ENCODE peak calls at places on chromosomes 2 and 18, in six cellular contexts. M is brain microvascular endothelial cell, I is foreskin fibroblast, E is testis, H is MCF 10A, P is LNCaP clone FGC. J is an unnamed sample.

GRCh38 chr2:234308814-234309195 is 188.1 kb downstream of the ARL4C start:
- DNase-seq in E (no peak), I (no peak), H (no peak), P (no peak), M (peak), J (peak)

GRCh38 chr2:27086722-27087446 is at the start of gene KHK:
- DNase-seq in E (no peak), P (no peak), H (peak), M (no peak), I (no peak), J (peak)

GRCh38 chr18:23207191-23207955 is 72.1 kb downstream of the CABLES1 start:
- DNase-seq in I (no peak), E (no peak), M (peak), P (no peak), H (peak), J (peak)

GRCh38 chr2:2644040-2644439 is 313.0 kb upstream of the MYT1L start:
- DNase-seq in P (no peak), E (no peak), I (no peak), M (no peak), H (no peak), J (no peak)

GRCh38 chr18:75160315-75160714 is 48.6 kb downstream of the PTGR3 start:
- DNase-seq in M (no peak), E (no peak), P (no peak), H (no peak), I (no peak), J (no peak)

GRCh38 chr2:143802871-143803650 is 673.8 kb downstream of the ARHGAP15 start:
- DNase-seq in M (no peak), H (no peak), I (no peak), P (no peak), E (no peak), J (no peak)

GRCh38 chr2:9778012-9778411 is 65.3 kb upstream of the TAF1B start:
- DNase-seq in P (no peak), M (no peak), I (no peak), E (peak), H (peak), J (no peak)

GRCh38 chr2:168307379-168307778 is 60.0 kb upstream of the STK39 start:
- DNase-seq in H (no peak), I (no peak), P (no peak), E (no peak), M (no peak), J (no peak)

GRCh38 chr2:234725528-234726264 is 226.1 kb upstream of the SH3BP4 start:
- DNase-seq in I (peak), P (no peak), M (peak), H (no peak), E (no peak), J (no peak)

GRCh38 chr2:64018715-64019082 is 529 bp downstream of the VPS54 start:
- DNase-seq in P (no peak), M (peak), E (peak), I (peak), H (no peak), J (peak)

GRCh38 chr2:61961231-61961901 is 55.9 kb downstream of the COMMD1 start:
- DNase-seq in M (no peak), I (no peak), E (no peak), P (no peak), H (peak), J (no peak)

GRCh38 chr18:12373771-12374116 is 3.3 kb downstream of the AFG3L2 start:
- DNase-seq in P (no peak), H (no peak), I (no peak), E (no peak), M (no peak), J (no peak)

GRCh38 chr2:130874512-130874911 is 37.8 kb downstream of the ARHGEF4 start:
- DNase-seq in M (no peak), E (no peak), H (no peak), I (no peak), P (no peak), J (no peak)

GRCh38 chr2:195563857-195564512 is 93.0 kb upstream of the SLC39A10 start:
- DNase-seq in P (no peak), I (peak), M (no peak), H (peak), E (no peak), J (peak)

GRCh38 chr2:46187112-46187618 is 110.0 kb upstream of the EPAS1 start:
- DNase-seq in M (no peak), E (peak), H (peak), P (peak), I (peak), J (peak)

GRCh38 chr2:44184106-44184505 is 15.4 kb downstream of the PPM1B start:
- DNase-seq in M (no peak), P (no peak), E (no peak), H (no peak), I (no peak), J (no peak)

GRCh38 chr2:169583494-169583893 is 657 bp upstream of the PPIG start:
- DNase-seq in E (no peak), M (no peak), I (no peak), H (no peak), P (no peak), J (no peak)

GRCh38 chr2:169590804-169591203 is 6.7 kb downstream of the PPIG start:
- DNase-seq in E (no peak), H (no peak), M (no peak), P (no peak), I (no peak), J (no peak)

GRCh38 chr2:169584005-169584877 is at the start of gene PPIG:
- DNase-seq in E (peak), M (peak), H (peak), I (peak), P (peak), J (peak)

GRCh38 chr2:169585673-169586072 is 1.5 kb downstream of the PPIG start:
- DNase-seq in M (no peak), I (no peak), P (no peak), H (no peak), E (peak), J (no peak)
- TF ChIP-seq CTCF in M (no peak), I (no peak), P (no peak), H (no peak), E (no peak), J (no peak)

DNA sequence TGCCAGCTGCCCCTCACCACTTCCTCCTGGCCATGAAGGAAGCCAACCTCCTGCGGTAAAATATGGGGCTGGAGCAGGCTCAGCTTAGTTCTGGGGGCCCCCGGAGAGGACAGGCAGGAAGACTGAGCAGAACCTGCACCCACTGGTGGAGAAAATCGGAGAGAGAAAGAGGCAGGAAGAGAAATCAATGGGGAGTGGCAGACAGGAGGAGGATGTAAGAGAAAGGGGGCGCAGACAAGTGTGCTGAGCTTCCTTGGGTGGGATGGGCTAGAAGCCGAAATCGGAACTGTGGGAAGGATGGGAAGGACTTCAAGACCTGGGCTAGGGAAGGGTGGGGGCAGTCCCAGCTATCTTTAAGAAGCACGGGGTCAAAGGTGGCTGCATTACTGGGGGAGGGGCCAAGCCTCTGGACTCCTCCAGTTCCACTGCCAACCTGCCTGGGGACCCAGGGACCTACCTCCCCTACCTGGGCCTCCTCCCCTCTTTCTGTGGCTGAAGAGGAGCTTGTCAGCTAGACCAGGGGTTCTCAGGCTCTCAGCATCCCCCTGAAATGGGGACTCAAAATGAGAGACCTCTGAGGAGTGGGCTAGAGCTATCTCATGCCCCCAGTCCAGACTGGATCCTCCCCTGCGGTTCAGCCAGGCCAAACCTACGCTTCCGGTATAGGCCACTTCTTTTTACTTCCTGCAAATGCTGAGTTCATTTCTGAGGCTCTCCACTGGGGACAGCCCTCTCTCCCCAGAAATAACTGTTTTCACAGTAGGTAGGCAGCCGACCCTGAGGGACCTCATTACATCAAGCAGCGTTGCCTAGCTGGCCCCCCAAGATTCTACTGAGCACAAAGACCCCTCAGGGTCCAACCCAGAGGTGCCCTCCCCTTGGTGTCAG is 33.6 kb upstream of the B3GNT7 start:
- DNase-seq in P (no peak), I (no peak), E (no peak), M (no peak), H (no peak), J (no peak)
- TF ChIP-seq CTCF in P (no peak), I (no peak), E (no peak), M (peak), H (no peak), J (no peak)

GRCh38 chr2:15982285-15982967 is 42.1 kb downstream of the MYCN start:
- DNase-seq in M (no peak), H (no peak), E (no peak), P (no peak), I (no peak), J (no peak)
- TF ChIP-seq CTCF in M (no peak), H (no peak), E (no peak), P (no peak), I (no peak), J (no peak)

DNA sequence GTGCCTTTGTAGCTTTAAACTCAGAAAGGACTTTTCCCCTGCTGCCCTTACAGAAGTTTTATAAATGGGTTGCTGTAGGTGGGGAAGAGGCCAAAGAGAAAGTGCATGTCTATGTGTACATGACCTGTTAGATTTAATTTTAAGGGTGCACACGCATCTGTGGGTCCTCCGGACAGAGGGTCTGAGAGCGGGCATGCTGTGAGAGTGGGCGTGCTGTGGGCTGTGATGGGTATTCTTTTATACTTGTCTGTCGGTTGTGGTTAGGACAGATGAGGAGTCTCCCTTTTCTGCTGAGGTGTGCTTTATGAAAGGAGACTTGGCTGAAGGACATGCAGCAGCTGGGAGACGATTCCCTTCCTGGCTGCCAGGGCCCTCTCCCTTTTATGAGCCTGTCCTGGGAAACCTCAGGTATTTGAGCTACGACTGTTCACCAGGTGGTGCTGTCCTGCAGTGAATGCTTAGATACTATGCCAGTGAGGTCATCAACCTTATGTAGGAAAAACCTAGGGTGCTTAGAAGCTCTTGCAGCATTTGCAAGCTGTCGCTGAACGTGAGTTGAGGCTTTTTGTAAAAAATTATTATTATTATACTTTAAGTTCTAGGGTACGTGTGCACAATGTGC is 67.5 kb downstream of the TANC1 start:
- DNase-seq in M (peak), H (peak), E (no peak), P (peak), I (no peak), J (peak)
- TF ChIP-seq CTCF in M (peak), H (peak), E (no peak), P (peak), I (peak), J (peak)

GRCh38 chr2:85131116-85131515 is 2.1 kb upstream of the TCF7L1 start:
- DNase-seq in H (peak), E (peak), M (no peak), I (no peak), P (no peak), J (peak)
- TF ChIP-seq CTCF in H (no peak), E (no peak), M (peak), I (peak), P (peak), J (peak)